ENCODE peak calls at places on chromosome 21, in seven cellular contexts. M is cardiac muscle cell; D is CD4-positive, alpha-beta memory T cell; H is aorta; K is HCT116; R is lower lobe of right lung; I is IMR-90. N is an unnamed sample.

GRCh38 chr21:43869486-43870325 is 4.7 kb downstream of the AGPAT3 start:
- DNase-seq in R (no peak), K (no peak), D (no peak), H (no peak), I (no peak), M (no peak), N (no peak)

GRCh38 chr21:15754640-15755039 is 24.9 kb downstream of the USP25 start:
- DNase-seq in R (no peak), D (no peak), H (no peak), I (peak), M (peak), K (no peak), N (no peak)

GRCh38 chr21:33760641-33761103 is 118.4 kb downstream of the ITSN1 start:
- DNase-seq in I (peak), M (peak), D (no peak), H (no peak), R (no peak), K (no peak), N (no peak)

GRCh38 chr21:33640697-33641338 is 723 bp downstream of the CRYZL1 start:
- DNase-seq in M (peak), H (no peak), D (no peak), I (peak), R (no peak), K (peak), N (no peak)

GRCh38 chr21:31879251-31879650 is 6.4 kb downstream of the HUNK start:
- DNase-seq in K (no peak), M (no peak), H (no peak), D (no peak), R (no peak), I (no peak), N (no peak)

GRCh38 chr21:44455524-44456206 is 355 bp downstream of the LRRC3 start:
- DNase-seq in K (no peak), D (peak), R (peak), M (peak), I (no peak), H (no peak), N (peak)

GRCh38 chr21:24205317-24205716 is 1402.0 kb downstream of the MRPL39 start:
- DNase-seq in K (no peak), M (no peak), H (no peak), R (no peak), D (no peak), I (no peak), N (no peak)

GRCh38 chr21:28230559-28230958 is 762.1 kb downstream of the LTN1 start:
- DNase-seq in I (peak), K (no peak), M (peak), R (no peak), H (no peak), D (no peak), N (no peak)

GRCh38 chr21:43934716-43935705 is 70.0 kb downstream of the AGPAT3 start:
- DNase-seq in I (no peak), R (no peak), H (no peak), M (no peak), D (no peak), K (no peak), N (no peak)

GRCh38 chr21:34336756-34337391 is 26.9 kb upstream of the KCNE2 start:
- DNase-seq in M (peak), I (peak), H (peak), D (no peak), R (no peak), K (no peak), N (no peak)

GRCh38 chr21:27649323-27649722 is 682.4 kb upstream of the ADAMTS5 start:
- DNase-seq in R (no peak), H (no peak), D (no peak), M (peak), K (no peak), I (peak), N (no peak)

GRCh38 chr21:44300262-44300959 is 558 bp downstream of the PFKL start:
- DNase-seq in D (peak), M (peak), R (peak), K (no peak), I (peak), H (peak), N (peak)

GRCh38 chr21:15729346-15729673 is 472 bp upstream of the USP25 start:
- DNase-seq in I (peak), D (no peak), K (no peak), R (no peak), M (no peak), H (no peak), N (no peak)

DNA sequence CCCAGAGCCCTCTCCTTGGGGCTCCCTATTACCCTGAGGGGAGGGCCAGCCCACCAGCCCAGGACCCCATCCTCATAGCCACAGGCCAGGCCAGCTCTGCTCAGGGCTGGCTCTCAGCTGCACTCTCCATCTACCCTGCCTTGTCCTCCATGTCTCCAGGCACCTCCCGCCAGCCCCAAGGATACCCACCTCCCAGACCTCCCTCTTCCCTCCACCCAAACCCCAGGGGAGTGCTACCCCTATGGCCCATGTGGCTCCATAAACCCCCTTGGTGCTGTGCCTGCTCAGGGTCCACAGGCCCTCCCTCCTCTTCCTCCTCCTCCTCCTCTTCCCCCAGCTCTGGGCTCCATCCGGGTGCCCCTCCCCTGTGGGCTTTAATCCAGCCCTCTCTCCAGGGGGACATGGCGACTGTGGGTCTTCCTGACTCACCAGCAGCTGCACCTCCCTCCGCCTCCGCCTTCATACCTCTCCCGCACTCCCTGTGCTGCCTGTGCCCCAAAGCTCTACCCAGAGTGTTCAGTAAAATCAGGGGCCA is 9.1 kb downstream of the YBEY start:
- DNase-seq in I (peak), H (no peak), K (no peak), R (no peak), D (no peak), M (peak), N (no peak)
- H3K27ac ChIP-seq in I (peak), H (no peak), K (no peak), R (peak), D (no peak), M (no peak), N (no peak)

DNA sequence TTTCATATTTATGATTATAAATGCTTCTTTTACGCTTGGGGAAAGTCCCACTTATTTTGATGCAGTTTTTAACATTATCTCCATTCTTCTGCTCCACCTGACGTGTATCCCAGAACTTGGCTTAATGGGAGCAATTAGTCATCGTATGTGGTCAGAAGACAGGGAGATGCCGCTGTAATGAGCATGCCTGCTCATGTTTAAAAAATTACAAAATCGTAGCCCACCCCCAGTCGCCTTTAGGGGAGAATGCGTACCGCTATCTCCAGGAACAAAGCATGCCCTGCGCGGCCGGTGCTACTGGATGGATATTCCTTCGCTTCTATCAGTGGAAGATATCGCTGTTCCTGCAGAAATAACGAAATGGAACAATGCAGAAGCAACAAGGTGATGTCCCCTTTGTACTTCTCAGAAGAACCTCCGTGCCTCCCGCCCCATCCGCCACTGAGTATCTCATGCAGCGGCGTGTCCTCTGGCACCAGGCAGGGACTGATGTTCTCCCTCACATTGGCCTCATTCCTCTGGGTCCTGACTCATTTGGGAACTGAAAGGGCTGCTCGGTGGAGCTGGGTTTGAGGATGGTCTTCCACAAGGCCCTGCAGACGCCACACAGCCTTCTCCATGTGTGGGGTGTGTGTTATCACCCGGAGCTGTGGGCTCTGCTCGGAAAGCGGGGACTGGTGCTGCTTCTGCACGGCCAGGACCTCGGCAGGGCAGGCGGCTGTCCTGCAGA is 116.3 kb upstream of the COL6A1 start:
- DNase-seq in D (no peak), M (peak), I (peak), R (peak), H (no peak), K (no peak), N (no peak)
- H3K27ac ChIP-seq in D (no peak), M (no peak), I (peak), R (no peak), H (no peak), K (no peak), N (no peak)

GRCh38 chr21:42583150-42583991 is 69.7 kb downstream of the SLC37A1 start:
- DNase-seq in D (no peak), I (no peak), M (no peak), R (no peak), K (no peak), H (peak), N (no peak)

GRCh38 chr21:42580793-42581201 is 67.1 kb downstream of the SLC37A1 start:
- DNase-seq in H (peak), M (no peak), D (no peak), R (no peak), I (no peak), K (no peak), N (no peak)

GRCh38 chr21:42582422-42583149 is 68.9 kb downstream of the SLC37A1 start:
- DNase-seq in I (no peak), R (no peak), K (no peak), H (peak), M (no peak), D (no peak), N (no peak)

GRCh38 chr21:42580076-42580792 is 66.6 kb downstream of the SLC37A1 start:
- DNase-seq in I (no peak), H (peak), M (no peak), K (no peak), D (no peak), R (no peak), N (no peak)

GRCh38 chr21:42581676-42582371 is 68.2 kb downstream of the SLC37A1 start:
- DNase-seq in I (no peak), K (no peak), D (no peak), H (peak), M (no peak), R (no peak), N (no peak)
- H3K27ac ChIP-seq in I (no peak), K (no peak), D (no peak), H (no peak), M (no peak), R (no peak), N (no peak)

GRCh38 chr21:36706951-36707762 is 8.2 kb downstream of the SIM2 start:
- DNase-seq in K (no peak), H (peak), D (no peak), M (peak), R (no peak), I (peak), N (no peak)
- H3K27ac ChIP-seq in K (no peak), H (no peak), D (no peak), M (no peak), R (no peak), I (peak), N (no peak)

DNA sequence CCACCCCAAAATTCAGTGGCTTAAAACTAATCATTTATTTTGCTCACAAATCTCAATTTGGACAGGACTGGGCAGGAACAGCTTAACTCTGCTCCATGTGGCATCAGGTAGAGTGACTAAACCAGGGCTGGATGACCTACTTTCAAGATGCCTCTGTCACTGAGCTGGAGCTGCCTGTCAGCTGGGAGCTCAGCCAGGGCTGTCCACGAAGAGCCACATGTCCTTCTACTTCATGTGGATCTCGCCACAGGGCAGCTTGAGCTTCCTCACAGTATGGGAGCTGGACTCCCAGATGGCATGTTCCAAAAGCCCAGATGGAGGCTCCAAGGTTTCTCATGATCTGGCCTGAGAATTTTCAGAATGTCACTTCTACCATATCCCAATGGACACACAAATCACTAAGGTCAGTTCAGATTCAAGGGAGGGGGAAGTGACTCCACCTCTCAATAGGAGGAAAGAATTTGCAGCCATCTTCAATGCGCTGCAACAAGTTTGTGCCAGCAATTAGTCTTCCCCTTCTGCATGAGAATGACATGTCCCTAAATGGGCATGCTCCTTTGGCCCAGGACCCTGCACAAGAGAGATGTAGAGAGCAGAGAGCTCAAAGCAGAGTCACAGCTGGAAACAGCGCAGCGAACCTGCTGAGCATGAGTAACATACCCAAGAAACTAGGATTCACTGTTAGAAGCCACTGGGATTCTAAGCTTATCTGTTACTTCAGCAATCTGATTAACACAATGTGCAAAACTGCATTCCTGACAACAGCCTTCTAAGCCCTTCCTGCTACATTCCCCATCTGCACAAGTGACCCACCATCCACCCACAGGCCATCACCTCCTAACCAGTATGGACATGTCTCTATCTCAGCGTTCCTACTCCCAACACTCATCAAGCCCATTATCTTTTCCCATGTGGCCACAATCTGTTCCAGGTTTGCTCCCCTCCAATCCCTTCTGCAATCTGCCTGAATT is 17.0 kb downstream of the HLCS start:
- DNase-seq in R (no peak), K (no peak), I (no peak), D (no peak), M (no peak), H (no peak), N (no peak)
- H3K27ac ChIP-seq in R (no peak), K (no peak), I (no peak), D (no peak), M (no peak), H (no peak), N (no peak)

DNA sequence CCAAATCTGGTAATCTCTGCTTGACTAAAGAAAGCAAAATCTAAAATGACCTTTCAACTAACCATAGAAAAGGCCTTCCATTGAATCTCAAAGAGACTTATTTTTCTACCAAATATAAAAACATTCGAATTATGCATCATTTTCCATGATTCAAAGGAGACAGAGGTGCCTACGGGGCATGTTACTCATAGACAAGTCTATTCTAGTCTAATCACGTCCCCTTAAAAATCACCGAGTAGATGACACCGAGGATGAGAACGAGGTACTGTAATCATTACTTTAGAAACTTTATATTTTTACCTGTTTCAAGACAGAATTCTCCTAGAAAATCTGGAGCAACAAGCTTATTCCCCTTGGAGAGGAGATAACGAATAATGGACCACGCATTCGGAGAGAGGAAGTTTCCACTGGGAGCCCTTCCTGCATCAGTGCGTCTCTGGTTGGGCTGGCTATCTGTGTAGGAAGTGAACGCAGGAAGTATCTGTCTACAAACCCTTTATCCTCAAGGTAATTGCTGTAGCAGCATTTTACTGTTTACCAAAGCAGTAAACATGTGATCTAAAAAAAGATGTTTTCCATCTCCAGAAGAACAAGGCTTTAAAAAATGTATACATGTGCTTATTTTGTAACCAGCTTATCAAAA is 9.5 kb downstream of the ERG start:
- DNase-seq in R (no peak), K (no peak), M (no peak), I (no peak), D (no peak), H (no peak), N (no peak)
- H3K27ac ChIP-seq in R (peak), K (no peak), M (no peak), I (no peak), D (no peak), H (peak), N (no peak)

GRCh38 chr21:41805038-41805437 is 38.2 kb upstream of the RIPK4 start:
- DNase-seq in D (no peak), R (no peak), M (no peak), I (no peak), H (no peak), K (no peak), N (no peak)

GRCh38 chr21:41802684-41803083 is 35.8 kb upstream of the RIPK4 start:
- DNase-seq in M (peak), K (no peak), R (no peak), D (no peak), H (peak), I (no peak), N (no peak)

GRCh38 chr21:41805643-41806042 is 38.8 kb upstream of the RIPK4 start:
- DNase-seq in M (no peak), I (no peak), D (no peak), H (no peak), R (no peak), K (no peak), N (no peak)

GRCh38 chr21:41803316-41803715 is 36.5 kb upstream of the RIPK4 start:
- DNase-seq in H (no peak), I (no peak), D (no peak), M (no peak), R (no peak), K (no peak), N (no peak)

DNA sequence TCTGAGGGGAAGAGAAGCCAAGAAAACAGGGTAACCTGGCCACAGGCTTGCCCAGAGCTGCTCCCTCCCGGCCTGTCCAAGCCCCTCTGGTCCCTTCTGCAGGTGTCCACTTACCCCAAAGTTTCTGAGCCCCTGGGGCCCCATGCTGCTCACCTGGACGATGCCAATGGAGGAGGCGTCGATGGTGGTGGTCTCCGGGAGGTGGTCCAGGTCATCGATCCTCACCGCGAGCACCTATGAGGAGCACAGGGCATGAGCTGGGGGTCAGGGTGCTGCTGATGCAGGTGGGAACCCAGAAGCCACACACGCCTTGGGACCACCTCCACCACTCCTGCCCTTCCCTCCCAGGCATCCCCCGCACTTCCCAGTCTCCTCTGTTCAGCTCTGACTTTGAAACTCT is 37.5 kb upstream of the RIPK4 start:
- DNase-seq in I (no peak), H (no peak), M (no peak), D (no peak), R (no peak), K (no peak), N (no peak)
- H3K27ac ChIP-seq in I (no peak), H (no peak), M (no peak), D (no peak), R (no peak), K (no peak), N (no peak)

GRCh38 chr21:35510294-35510693 is 461.2 kb upstream of the RUNX1 start:
- DNase-seq in M (no peak), I (no peak), R (no peak), D (no peak), H (no peak), K (no peak), N (no peak)

GRCh38 chr21:35512321-35512720 is 463.2 kb upstream of the RUNX1 start:
- DNase-seq in K (no peak), M (no peak), H (no peak), R (no peak), D (no peak), I (peak), N (no peak)

GRCh38 chr21:35509004-35509704 is 460.1 kb upstream of the RUNX1 start:
- DNase-seq in K (no peak), R (no peak), I (no peak), D (no peak), H (peak), M (peak), N (no peak)

GRCh38 chr21:35508389-35508888 is 459.3 kb upstream of the RUNX1 start:
- DNase-seq in R (peak), M (peak), D (no peak), K (peak), I (peak), H (peak), N (no peak)

GRCh38 chr21:35511298-35512162 is 462.4 kb upstream of the RUNX1 start:
- DNase-seq in D (no peak), I (peak), H (no peak), K (no peak), R (no peak), M (peak), N (no peak)
- H3K27ac ChIP-seq in D (no peak), I (no peak), H (no peak), K (no peak), R (no peak), M (no peak), N (no peak)